ENCODE peak calls at places on chromosomes 5 and 9, in four cellular contexts. W is CD4-positive, alpha-beta T cell; X is H9; C is breast epithelium. P is an unnamed sample.

GRCh38 chr9:90432951-90433350 is 209.7 kb downstream of the DIRAS2 start:
- DNase-seq in X (no peak), C (no peak), W (no peak), P (no peak)

GRCh38 chr5:158061451-158061850 is 202.5 kb upstream of the CLINT1 start:
- DNase-seq in W (no peak), C (no peak), X (no peak), P (no peak)

GRCh38 chr5:122129332-122129731 is at the start of gene ZNF474:
- DNase-seq in W (no peak), X (peak), C (peak), P (no peak)

GRCh38 chr9:86707932-86708510 is 239.3 kb downstream of the GAS1 start:
- DNase-seq in W (no peak), X (no peak), C (no peak), P (no peak)

GRCh38 chr5:10719965-10720364 is 41.1 kb downstream of the DAP start:
- DNase-seq in C (no peak), X (no peak), W (no peak), P (no peak)

GRCh38 chr5:133356386-133357331 is 255.7 kb downstream of the FSTL4 start:
- DNase-seq in X (no peak), C (no peak), W (no peak), P (no peak)

GRCh38 chr5:90161399-90161798 is 248.2 kb downstream of the CETN3 start:
- DNase-seq in X (peak), C (no peak), W (no peak), P (no peak)

GRCh38 chr5:147782053-147783028 is at the start of gene JAKMIP2:
- DNase-seq in C (peak), X (peak), W (peak), P (peak)

GRCh38 chr5:173629628-173630027 is 13.2 kb upstream of the BOD1 start:
- DNase-seq in X (peak), C (no peak), W (no peak), P (no peak)
- TF ChIP-seq CTCF in X (peak), C (no peak), W (no peak), P (no peak)

GRCh38 chr9:21708846-21709245 is 93.6 kb upstream of the MTAP start:
- DNase-seq in X (no peak), W (no peak), C (no peak), P (no peak)

GRCh38 chr9:21710792-21711191 is 91.6 kb upstream of the MTAP start:
- DNase-seq in W (no peak), C (no peak), X (no peak), P (no peak)

GRCh38 chr9:21708225-21708624 is 94.2 kb upstream of the MTAP start:
- DNase-seq in W (no peak), X (no peak), C (no peak), P (no peak)

GRCh38 chr9:21711504-21711903 is 90.9 kb upstream of the MTAP start:
- DNase-seq in W (no peak), C (no peak), X (peak), P (no peak)

GRCh38 chr9:21709464-21710058 is 92.9 kb upstream of the MTAP start:
- DNase-seq in X (peak), W (peak), C (peak), P (no peak)
- TF ChIP-seq CTCF in X (peak), W (peak), C (peak), P (peak)

DNA sequence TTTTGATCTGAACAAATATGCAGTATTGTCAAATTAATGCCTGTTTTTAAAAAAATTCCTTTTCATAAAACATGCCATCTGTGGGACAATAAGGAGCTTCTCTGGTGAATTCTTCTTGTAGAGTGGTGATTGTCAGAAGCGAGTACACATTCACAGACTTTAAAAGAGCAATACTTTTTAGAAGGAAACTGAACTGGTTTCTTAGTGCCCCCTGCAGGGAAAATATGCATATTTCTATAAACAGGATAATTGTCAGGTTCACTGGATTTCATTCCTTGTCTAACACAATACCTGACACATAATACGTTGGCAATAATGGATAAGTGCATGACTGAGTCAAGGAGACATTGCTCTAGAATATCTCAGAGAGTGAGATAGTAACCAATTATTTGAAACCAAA is 133.7 kb downstream of the KIF4B start:
- DNase-seq in X (no peak), C (no peak), W (no peak), P (no peak)
- TF ChIP-seq CTCF in X (no peak), C (no peak), W (peak), P (peak)

GRCh38 chr5:145887217-145887616 is 14.4 kb upstream of the GRXCR2 start:
- DNase-seq in W (no peak), C (no peak), X (no peak), P (no peak)
- TF ChIP-seq CTCF in W (no peak), C (no peak), X (peak), P (no peak)

DNA sequence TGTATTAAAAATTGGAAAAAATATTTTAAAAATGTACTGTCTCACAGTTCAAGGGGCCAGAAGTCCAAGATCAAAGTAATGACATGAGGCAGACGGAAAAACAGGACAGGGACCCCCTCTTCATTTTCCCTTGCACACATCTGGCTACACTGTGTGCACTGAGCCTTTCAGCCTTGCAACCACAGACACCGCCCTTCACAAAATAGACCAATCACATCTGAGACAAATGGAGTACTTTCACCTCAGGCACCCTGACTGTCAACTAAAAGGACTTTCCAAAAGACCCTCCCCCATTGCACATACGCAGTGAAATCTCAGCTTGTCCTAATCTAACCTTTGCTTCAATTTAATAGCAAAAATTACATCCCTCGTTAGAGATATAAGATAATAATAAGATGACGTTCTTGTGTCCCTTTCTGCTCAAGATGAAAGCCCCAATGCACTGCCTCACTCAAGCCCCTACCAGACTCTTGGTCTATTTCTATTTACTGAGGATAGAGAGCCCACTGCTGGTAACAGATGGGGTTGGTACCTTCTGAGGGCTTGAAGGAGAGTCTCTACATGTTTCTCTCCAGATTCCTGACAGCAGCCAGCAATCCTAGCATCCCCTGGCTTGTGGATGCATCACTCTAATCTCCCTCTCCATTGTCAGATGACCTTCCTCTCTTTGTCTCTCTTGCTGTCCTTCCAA is 514.8 kb upstream of the ADAMTS16 start:
- DNase-seq in C (no peak), X (no peak), W (no peak), P (no peak)
- TF ChIP-seq CTCF in C (no peak), X (peak), W (no peak), P (no peak)

GRCh38 chr5:144332265-144332664 is 161.6 kb downstream of the KCTD16 start:
- DNase-seq in C (no peak), W (no peak), X (peak), P (no peak)
- TF ChIP-seq CTCF in C (no peak), W (no peak), X (peak), P (no peak)

GRCh38 chr9:20529837-20530236 is 92.5 kb downstream of the MLLT3 start:
- DNase-seq in C (no peak), W (no peak), X (no peak), P (no peak)

GRCh38 chr9:20532584-20532983 is 89.7 kb downstream of the MLLT3 start:
- DNase-seq in W (no peak), X (no peak), C (no peak), P (no peak)

GRCh38 chr9:20524776-20525175 is 97.5 kb downstream of the MLLT3 start:
- DNase-seq in C (no peak), W (no peak), X (peak), P (no peak)

GRCh38 chr9:20528253-20528652 is 94.0 kb downstream of the MLLT3 start:
- DNase-seq in X (no peak), C (no peak), W (no peak), P (no peak)

DNA sequence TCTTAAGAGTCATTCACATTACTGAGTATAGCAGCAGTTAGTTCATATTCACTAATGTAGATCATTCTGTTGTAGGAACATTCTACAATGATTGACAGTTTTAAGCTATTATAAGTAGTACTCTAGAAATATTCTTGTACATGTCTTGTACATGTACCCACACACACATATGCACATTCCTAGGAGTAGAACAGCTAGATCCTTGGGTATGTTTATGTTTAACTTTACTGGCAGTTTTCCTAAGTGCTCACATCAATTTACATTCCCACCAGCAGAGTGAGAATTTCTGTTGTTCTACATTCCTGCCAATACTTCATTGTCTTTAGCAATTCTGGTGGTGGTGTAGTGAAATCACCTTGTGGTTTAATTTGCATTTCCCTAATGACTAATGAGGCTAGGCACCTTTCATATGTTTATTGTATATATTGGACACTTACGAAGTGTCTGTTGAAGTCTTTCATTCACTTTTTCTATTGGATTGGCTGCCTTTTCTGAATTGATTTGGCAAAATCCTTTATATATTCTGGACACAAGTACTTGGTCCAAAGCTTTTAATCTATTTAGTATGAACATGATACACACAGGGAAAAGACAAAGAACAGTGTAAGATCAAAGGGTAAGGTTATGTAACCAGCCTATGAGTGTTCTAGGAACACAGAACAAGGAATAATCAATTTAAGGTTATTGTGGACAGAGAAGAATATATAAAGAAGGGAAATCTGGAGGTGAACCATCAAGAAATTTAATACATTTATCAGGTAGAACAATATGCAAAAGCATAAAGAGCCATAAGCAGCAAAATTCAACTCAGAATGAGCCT is 95.6 kb downstream of the MLLT3 start:
- DNase-seq in W (no peak), C (no peak), X (no peak), P (no peak)
- TF ChIP-seq CTCF in W (no peak), C (no peak), X (no peak), P (no peak)

DNA sequence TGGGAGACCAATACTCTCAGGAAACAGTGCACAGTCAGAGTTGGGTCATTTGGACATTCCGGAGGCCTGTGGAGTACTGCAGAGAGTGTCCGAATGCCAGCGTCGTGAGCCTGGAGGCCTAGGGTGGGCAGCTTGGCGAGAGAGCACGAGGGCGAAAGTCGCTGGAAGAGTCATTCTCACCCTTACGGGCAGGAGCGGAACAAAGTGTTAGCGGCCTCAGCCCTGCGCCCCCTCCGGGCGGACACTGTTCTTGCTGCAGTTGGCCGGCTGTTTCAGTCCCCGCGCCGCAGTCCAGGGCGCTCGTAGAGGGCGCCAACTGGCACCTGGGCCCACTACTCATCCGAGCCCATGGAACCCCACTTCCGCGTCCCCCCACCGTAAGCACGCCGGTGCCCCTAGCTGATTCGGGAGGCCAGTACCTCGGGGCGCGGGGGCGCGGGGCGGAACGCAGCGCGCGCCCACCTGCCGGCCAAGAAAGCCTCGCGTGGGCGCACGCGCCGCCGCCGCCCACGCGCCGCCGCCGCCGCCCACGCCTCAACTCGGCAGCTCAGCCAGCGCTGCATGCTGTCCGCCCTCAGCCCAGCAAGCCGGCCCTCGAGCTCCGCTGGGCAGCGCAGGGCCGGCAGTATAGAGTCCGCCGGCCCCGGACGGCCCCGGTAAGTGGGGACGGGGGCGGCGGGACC is 99.7 kb upstream of the CCL21 start:
- DNase-seq in X (peak), C (no peak), W (no peak), P (no peak)
- TF ChIP-seq CTCF in X (peak), C (no peak), W (no peak), P (peak)

DNA sequence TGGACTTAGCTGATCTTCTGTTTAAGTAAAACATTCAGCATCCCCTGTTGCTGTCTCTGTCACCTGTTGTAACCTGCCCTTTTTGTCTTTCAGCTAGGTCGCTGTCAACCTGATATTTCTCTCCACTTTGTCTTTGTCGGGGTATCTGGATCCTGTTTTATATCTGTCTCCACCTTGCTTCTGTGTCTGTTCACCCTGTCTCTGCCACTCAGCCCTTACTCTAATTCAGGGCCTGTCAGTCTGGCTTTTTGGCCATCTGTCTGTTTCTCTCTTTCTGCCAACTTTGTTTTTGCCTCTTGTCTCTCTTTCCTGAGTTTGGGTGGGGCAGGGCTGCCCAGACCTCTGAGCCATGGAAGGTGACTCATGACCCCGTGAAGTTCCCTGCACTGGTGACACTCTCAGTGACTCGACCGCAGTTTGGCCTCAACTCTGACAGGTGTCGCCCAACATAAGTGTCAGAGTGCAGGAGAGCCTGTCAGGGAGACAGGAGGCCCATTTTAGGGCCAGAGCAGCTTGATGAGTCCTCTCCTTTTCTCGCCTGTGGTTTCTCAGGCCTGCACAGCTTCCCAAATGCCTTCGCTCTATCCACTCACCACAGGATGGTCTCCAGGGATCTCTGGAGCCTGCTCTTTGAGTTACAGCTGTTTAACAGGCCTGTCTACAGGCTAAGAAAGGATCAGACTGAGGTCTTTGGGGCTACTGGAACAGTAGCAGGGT is 864 bp downstream of the ZBTB43 start:
- DNase-seq in X (no peak), C (peak), W (peak), P (no peak)
- TF ChIP-seq CTCF in X (no peak), C (no peak), W (no peak), P (no peak)

GRCh38 chr9:136692190-136693134 is 5.2 kb upstream of the AGPAT2 start:
- DNase-seq in C (no peak), X (no peak), W (no peak), P (no peak)

GRCh38 chr9:136693135-136693489 is 5.9 kb upstream of the AGPAT2 start:
- DNase-seq in W (no peak), X (no peak), C (no peak), P (no peak)

GRCh38 chr9:136690841-136691261 is 3.6 kb upstream of the AGPAT2 start:
- DNase-seq in C (no peak), W (no peak), X (no peak), P (no peak)

GRCh38 chr9:136690104-136690840 is 3.0 kb upstream of the AGPAT2 start:
- DNase-seq in C (no peak), W (no peak), X (no peak), P (no peak)

DNA sequence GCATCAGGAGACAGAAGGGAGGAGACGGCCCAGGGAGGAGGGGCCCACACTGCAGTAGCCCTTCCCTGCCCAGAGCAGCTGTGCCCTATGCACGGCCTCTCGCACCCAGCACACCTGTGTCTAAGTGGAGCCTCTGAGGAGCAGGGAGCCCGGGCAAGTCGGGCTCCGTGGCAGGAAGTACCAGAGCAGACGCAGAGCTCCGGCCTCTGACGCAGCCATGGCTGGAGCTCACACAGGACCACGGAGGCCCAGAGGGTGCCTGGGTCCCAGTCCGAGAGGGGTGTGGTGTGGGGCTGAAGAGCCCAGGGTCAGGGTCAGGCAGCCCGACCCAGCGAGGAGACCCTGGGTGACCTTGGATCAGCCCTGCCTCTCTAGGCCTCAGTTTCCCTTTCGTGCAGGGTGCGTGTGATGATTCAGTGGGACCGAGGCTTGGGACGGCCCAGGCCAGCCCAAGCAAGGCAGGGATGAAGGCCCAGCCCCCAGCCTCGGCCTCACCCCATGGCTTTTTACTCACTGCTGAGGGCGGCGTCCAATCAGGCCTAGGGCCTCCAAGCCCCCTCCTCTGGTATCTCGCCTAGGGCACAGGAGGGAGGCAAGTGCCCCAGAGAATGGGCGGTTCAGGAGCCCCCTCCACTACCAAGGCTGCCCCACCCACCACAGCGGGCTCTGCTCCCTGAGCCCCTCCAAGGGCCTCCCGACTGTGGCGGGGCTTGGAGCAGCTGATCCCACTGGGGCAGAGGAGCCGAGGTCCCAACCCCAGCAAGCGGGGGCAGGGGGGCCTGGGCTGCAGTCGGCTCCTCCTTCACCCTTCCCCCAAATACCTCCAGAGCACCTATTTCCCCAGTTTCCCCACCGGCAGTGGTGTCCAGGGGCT is 4.3 kb upstream of the AGPAT2 start:
- DNase-seq in C (no peak), W (no peak), X (no peak), P (no peak)
- TF ChIP-seq CTCF in C (no peak), W (no peak), X (no peak), P (no peak)

P was measured in mesothelial cell of epicardium.